ENCODE peak calls at places on chromosomes 1 and 21, in four cellular contexts. One of them, this sample, is unnamed.

GRCh38 chr21:45262616-45263015 is 25.1 kb downstream of the POFUT2 start:
- DNase-seq in WTC11: no peak
- DNase-seq in K562: no peak
- DNase-seq in GM12878: no peak
- DNase-seq in this sample: no peak

GRCh38 chr1:246151796-246152434 is 355.2 kb downstream of the SMYD3 start:
- DNase-seq in WTC11: no peak
- DNase-seq in K562: peak; percentile 69
- DNase-seq in GM12878: no peak
- DNase-seq in this sample: no peak

GRCh38 chr1:152034654-152035405 is 2.0 kb downstream of the S100A11 start:
- DNase-seq in WTC11: peak; percentile 76
- DNase-seq in K562: peak; percentile 74
- DNase-seq in GM12878: peak; percentile 57
- DNase-seq in this sample: peak; percentile 61

GRCh38 chr1:52145137-52145536 is 3.2 kb downstream of the ZFYVE9 start:
- DNase-seq in WTC11: no peak
- DNase-seq in K562: no peak
- DNase-seq in GM12878: no peak
- DNase-seq in this sample: no peak

GRCh38 chr1:44460107-44460885 is 55.2 kb downstream of the RNF220 start:
- DNase-seq in WTC11: no peak
- DNase-seq in K562: no peak
- DNase-seq in GM12878: no peak
- DNase-seq in this sample: no peak

GRCh38 chr21:45225741-45226327 is 61.9 kb downstream of the POFUT2 start:
- DNase-seq in WTC11: no peak
- DNase-seq in K562: no peak
- DNase-seq in GM12878: no peak
- DNase-seq in this sample: no peak

GRCh38 chr1:59029366-59029765 is 245.5 kb upstream of the JUN start:
- DNase-seq in WTC11: no peak
- DNase-seq in K562: no peak
- DNase-seq in GM12878: no peak
- DNase-seq in this sample: no peak

GRCh38 chr1:202160377-202160940 is at the start of gene PTPN7:
- DNase-seq in WTC11: no peak
- DNase-seq in K562: peak; percentile 57
- DNase-seq in GM12878: peak; percentile 48
- DNase-seq in this sample: no peak

GRCh38 chr1:219580019-219580676 is 32.8 kb downstream of the ZC3H11B start:
- DNase-seq in WTC11: no peak
- DNase-seq in K562: no peak
- DNase-seq in GM12878: no peak
- DNase-seq in this sample: no peak

GRCh38 chr1:47696404-47696910 is 258.6 kb downstream of the FOXD2 start:
- DNase-seq in WTC11: no peak
- DNase-seq in K562: no peak
- DNase-seq in GM12878: no peak
- DNase-seq in this sample: no peak

GRCh38 chr1:29380532-29380931 is 144.2 kb downstream of the PTPRU start:
- DNase-seq in WTC11: no peak
- DNase-seq in K562: no peak
- DNase-seq in GM12878: no peak
- DNase-seq in this sample: no peak

GRCh38 chr1:109185357-109185756 is 28.4 kb upstream of the SARS1 start:
- DNase-seq in WTC11: no peak
- DNase-seq in K562: no peak
- DNase-seq in GM12878: no peak
- DNase-seq in this sample: no peak

GRCh38 chr1:113140588-113141446 is 67.8 kb downstream of the LRIG2 start:
- DNase-seq in WTC11: peak; percentile 67
- DNase-seq in K562: peak; percentile 69
- DNase-seq in GM12878: peak; percentile 17
- DNase-seq in this sample: peak; percentile 68

GRCh38 chr1:78069784-78070183 is 24.0 kb downstream of the GIPC2 start:
- DNase-seq in WTC11: no peak
- DNase-seq in K562: no peak
- DNase-seq in GM12878: no peak
- DNase-seq in this sample: no peak

GRCh38 chr1:64246294-64246917 is 43.0 kb downstream of the UBE2U start:
- DNase-seq in WTC11: no peak
- DNase-seq in K562: peak; percentile 24
- DNase-seq in GM12878: no peak
- DNase-seq in this sample: peak; percentile 25

GRCh38 chr1:54342764-54343687 is 63.2 kb downstream of the SSBP3 start:
- DNase-seq in WTC11: no peak
- DNase-seq in K562: no peak
- DNase-seq in GM12878: no peak
- DNase-seq in this sample: no peak

GRCh38 chr1:47432071-47433036 is 5.5 kb upstream of the FOXD2 start:
- DNase-seq in WTC11: peak; percentile 90
- DNase-seq in K562: peak; percentile 71
- DNase-seq in GM12878: peak; percentile 34
- DNase-seq in this sample: peak; percentile 39

GRCh38 chr1:150149490-150150453 is at the start of gene PLEKHO1:
- DNase-seq in WTC11: peak; percentile 60
- DNase-seq in K562: peak; percentile 84
- DNase-seq in GM12878: no peak
- DNase-seq in this sample: peak; percentile 27

GRCh38 chr1:1599919-1600860 is at the start of gene FNDC10:
- DNase-seq in WTC11: peak; percentile 59
- DNase-seq in K562: peak; percentile 92
- DNase-seq in GM12878: no peak
- DNase-seq in this sample: no peak

GRCh38 chr1:8545078-8545477 is 227.2 kb downstream of the SLC45A1 start:
- DNase-seq in WTC11: no peak
- DNase-seq in K562: no peak
- DNase-seq in GM12878: no peak
- DNase-seq in this sample: no peak

GRCh38 chr1:7524681-7525340 is 246.3 kb upstream of the VAMP3 start:
- DNase-seq in WTC11: no peak
- DNase-seq in K562: no peak
- DNase-seq in GM12878: no peak
- DNase-seq in this sample: no peak

GRCh38 chr1:109181085-109181806 is 32.5 kb upstream of the SARS1 start:
- DNase-seq in WTC11: no peak
- DNase-seq in K562: peak; percentile 40
- DNase-seq in GM12878: no peak
- DNase-seq in this sample: peak; percentile 96

GRCh38 chr1:23638786-23639241 is 52.8 kb upstream of the RPL11 start:
- DNase-seq in WTC11: no peak
- DNase-seq in K562: no peak
- DNase-seq in GM12878: no peak
- DNase-seq in this sample: no peak

GRCh38 chr1:228077565-228078330 is 4.8 kb upstream of the ARF1 start:
- DNase-seq in WTC11: no peak
- DNase-seq in K562: no peak
- DNase-seq in GM12878: no peak
- DNase-seq in this sample: no peak

GRCh38 chr1:916173-917075 is 7.3 kb upstream of the SAMD11 start:
- DNase-seq in WTC11: no peak
- DNase-seq in K562: peak; percentile 47
- DNase-seq in GM12878: no peak
- DNase-seq in this sample: no peak

GRCh38 chr21:43324596-43324995 is 102.3 kb downstream of the SIK1 start:
- DNase-seq in WTC11: no peak
- DNase-seq in K562: no peak
- DNase-seq in GM12878: no peak
- DNase-seq in this sample: no peak

GRCh38 chr1:167173516-167174184 is 47.0 kb upstream of the POU2F1 start:
- DNase-seq in WTC11: no peak
- DNase-seq in K562: no peak
- DNase-seq in GM12878: no peak
- DNase-seq in this sample: no peak

GRCh38 chr1:167175901-167176300 is 44.8 kb upstream of the POU2F1 start:
- DNase-seq in WTC11: no peak
- DNase-seq in K562: no peak
- DNase-seq in GM12878: no peak
- DNase-seq in this sample: no peak

GRCh38 chr1:167169642-167170041 is 51.0 kb upstream of the POU2F1 start:
- DNase-seq in WTC11: no peak
- DNase-seq in K562: no peak
- DNase-seq in GM12878: no peak
- DNase-seq in this sample: no peak

GRCh38 chr1:167168424-167168823 is 52.3 kb upstream of the POU2F1 start:
- DNase-seq in WTC11: no peak
- DNase-seq in K562: no peak
- DNase-seq in GM12878: no peak
- DNase-seq in this sample: no peak

GRCh38 chr1:167171286-167171929 is 49.3 kb upstream of the POU2F1 start:
- DNase-seq in WTC11: no peak
- DNase-seq in K562: no peak
- DNase-seq in GM12878: no peak
- DNase-seq in this sample: no peak
- TF ChIP-seq CREM in WTC11: no peak
- TF ChIP-seq CREM in K562: no peak
- TF ChIP-seq CREM in GM12878: no peak
- TF ChIP-seq CREM in this sample: no peak

GRCh38 chr1:206455681-206456344 is 14.5 kb upstream of the IKBKE start:
- DNase-seq in WTC11: no peak
- DNase-seq in K562: peak; percentile 87
- DNase-seq in GM12878: no peak
- DNase-seq in this sample: no peak

GRCh38 chr1:206456577-206457375 is 13.5 kb upstream of the IKBKE start:
- DNase-seq in WTC11: no peak
- DNase-seq in K562: no peak
- DNase-seq in GM12878: no peak
- DNase-seq in this sample: no peak

GRCh38 chr1:206459703-206460102 is 10.6 kb upstream of the IKBKE start:
- DNase-seq in WTC11: no peak
- DNase-seq in K562: no peak
- DNase-seq in GM12878: no peak
- DNase-seq in this sample: no peak

GRCh38 chr1:206455320-206455680 is 15.0 kb upstream of the IKBKE start:
- DNase-seq in WTC11: no peak
- DNase-seq in K562: no peak
- DNase-seq in GM12878: no peak
- DNase-seq in this sample: no peak

GRCh38 chr1:206457408-206457807 is 12.9 kb upstream of the IKBKE start:
- DNase-seq in WTC11: no peak
- DNase-seq in K562: no peak
- DNase-seq in GM12878: no peak
- DNase-seq in this sample: no peak
- TF ChIP-seq CREM in WTC11: no peak
- TF ChIP-seq CREM in K562: no peak
- TF ChIP-seq CREM in GM12878: no peak
- TF ChIP-seq CREM in this sample: no peak

GRCh38 chr21:37496972-37497371 is 130.4 kb downstream of the DYRK1A start:
- DNase-seq in WTC11: no peak
- DNase-seq in K562: no peak
- DNase-seq in GM12878: no peak
- DNase-seq in this sample: no peak
- TF ChIP-seq CREM in WTC11: no peak
- TF ChIP-seq CREM in K562: no peak
- TF ChIP-seq CREM in GM12878: no peak
- TF ChIP-seq CREM in this sample: no peak

DNA sequence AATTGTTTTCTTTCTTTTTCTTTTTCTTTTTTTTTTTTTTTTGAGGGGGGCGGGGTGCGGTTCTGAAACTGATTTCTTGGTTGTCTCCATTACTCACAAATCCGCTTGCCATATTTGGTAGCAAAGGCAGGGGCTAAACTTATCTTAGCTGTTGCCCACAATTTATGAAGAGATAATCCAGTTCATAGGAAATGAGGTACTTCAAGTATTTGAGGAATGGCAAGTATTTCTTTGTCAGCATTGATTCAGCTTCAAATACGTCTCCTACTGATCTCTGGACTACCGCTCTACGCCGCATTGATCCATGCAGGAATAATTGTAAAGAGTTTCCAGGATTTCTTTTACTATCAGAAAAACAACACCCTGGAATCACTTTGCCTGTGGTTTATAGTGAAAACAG is 289.2 kb upstream of the DPYD start:
- DNase-seq in WTC11: no peak
- DNase-seq in K562: no peak
- DNase-seq in GM12878: no peak
- DNase-seq in this sample: peak; percentile 13
- TF ChIP-seq CREM in WTC11: no peak
- TF ChIP-seq CREM in K562: no peak
- TF ChIP-seq CREM in GM12878: no peak
- TF ChIP-seq CREM in this sample: no peak

GRCh38 chr1:17710889-17711576 is 44.1 kb upstream of the ACTL8 start:
- DNase-seq in WTC11: no peak
- DNase-seq in K562: no peak
- DNase-seq in GM12878: no peak
- DNase-seq in this sample: no peak
- TF ChIP-seq CREM in WTC11: no peak
- TF ChIP-seq CREM in K562: no peak
- TF ChIP-seq CREM in GM12878: no peak
- TF ChIP-seq CREM in this sample: no peak

GRCh38 chr1:56824956-56825355 is 5.8 kb upstream of the FYB2 start:
- DNase-seq in WTC11: no peak
- DNase-seq in K562: no peak
- DNase-seq in GM12878: no peak
- DNase-seq in this sample: no peak
- TF ChIP-seq CREM in WTC11: no peak
- TF ChIP-seq CREM in K562: no peak
- TF ChIP-seq CREM in GM12878: no peak
- TF ChIP-seq CREM in this sample: no peak

GRCh38 chr1:156140879-156141707 is 12.3 kb upstream of the SEMA4A start:
- DNase-seq in WTC11: peak; percentile 94
- DNase-seq in K562: peak; percentile 73
- DNase-seq in GM12878: no peak
- DNase-seq in this sample: no peak
- TF ChIP-seq CREM in WTC11: no peak
- TF ChIP-seq CREM in K562: no peak
- TF ChIP-seq CREM in GM12878: no peak
- TF ChIP-seq CREM in this sample: no peak